ENCODE peak calls at places on chromosomes 16 and 17, in nine cellular contexts. S, Y, J, A, W, F, N, D and G are unnamed samples.

GRCh38 chr17:36591434-36592315 is at the start of gene DHRS11:
- DNase-seq in S (peak; percentile 67), Y (peak; percentile 75), J (peak; percentile 30), A (peak; percentile 95), W (peak; percentile 88), F (peak; percentile 84), N (peak; percentile 53), D (peak; percentile 68), G (no peak)

GRCh38 chr16:65598626-65599025 is 476.8 kb upstream of the CDH11 start:
- DNase-seq in S (no peak), Y (no peak), J (no peak), A (no peak), W (no peak), F (no peak), N (no peak), D (no peak), G (no peak)

GRCh38 chr17:79664925-79665738 is 54.3 kb upstream of the RBFOX3 start:
- DNase-seq in S (peak; percentile 83), Y (no peak), J (no peak), A (no peak), W (peak; percentile 96), F (no peak), N (peak; percentile 72), D (peak; percentile 57), G (peak; percentile 62)

GRCh38 chr16:81003610-81004460 is 2.9 kb downstream of the CMC2 start:
- DNase-seq in S (no peak), Y (peak; percentile 15), J (no peak), A (no peak), W (no peak), F (no peak), N (no peak), D (no peak), G (no peak)

GRCh38 chr17:77487677-77488530 is 347.1 kb downstream of the SEC14L1 start:
- DNase-seq in S (no peak), Y (no peak), J (no peak), A (no peak), W (peak; percentile 61), F (no peak), N (no peak), D (no peak), G (no peak)

GRCh38 chr16:12449795-12450194 is 353.9 kb downstream of the CPPED1 start:
- DNase-seq in S (no peak), Y (no peak), J (no peak), A (no peak), W (peak; percentile 12), F (no peak), N (no peak), D (no peak), G (no peak)

GRCh38 chr17:28372203-28372944 is 880 bp downstream of the SARM1 start:
- DNase-seq in S (no peak), Y (no peak), J (no peak), A (no peak), W (no peak), F (peak; percentile 57), N (no peak), D (no peak), G (no peak)

GRCh38 chr17:80262775-80263244 is 2.2 kb downstream of the RNF213 start:
- DNase-seq in S (no peak), Y (no peak), J (no peak), A (peak; percentile 34), W (no peak), F (no peak), N (no peak), D (no peak), G (no peak)

GRCh38 chr17:48052956-48053757 is 5.0 kb downstream of the NFE2L1 start:
- DNase-seq in S (no peak), Y (no peak), J (peak; percentile 20), A (peak; percentile 32), W (peak; percentile 92), F (no peak), N (peak; percentile 12), D (peak; percentile 80), G (peak; percentile 77)

GRCh38 chr16:74275031-74275636 is 21.5 kb upstream of the PSMD7 start:
- DNase-seq in S (peak; percentile 45), Y (peak; percentile 9), J (no peak), A (peak; percentile 36), W (no peak), F (no peak), N (peak; percentile 45), D (no peak), G (no peak)

GRCh38 chr16:7482596-7483290 is 150.1 kb downstream of the RBFOX1 start:
- DNase-seq in S (no peak), Y (no peak), J (no peak), A (no peak), W (no peak), F (no peak), N (no peak), D (no peak), G (no peak)

GRCh38 chr16:90047714-90048346 is 28.6 kb upstream of the DBNDD1 start:
- DNase-seq in S (no peak), Y (no peak), J (no peak), A (peak; percentile 92), W (no peak), F (no peak), N (no peak), D (no peak), G (no peak)
- H3K27me3 ChIP-seq in S (no peaks in the 10 kb centered on the region), Y (no peaks in the 10 kb centered on the region), J (no peaks in the 10 kb centered on the region), A (no peaks in the 10 kb centered on the region), W (peaks cover 38% of the 10 kb centered on the region), F (peaks cover 9% of the 10 kb centered on the region), N (no peaks in the 10 kb centered on the region), D (no peaks in the 10 kb centered on the region), G (no peaks in the 10 kb centered on the region)

DNA sequence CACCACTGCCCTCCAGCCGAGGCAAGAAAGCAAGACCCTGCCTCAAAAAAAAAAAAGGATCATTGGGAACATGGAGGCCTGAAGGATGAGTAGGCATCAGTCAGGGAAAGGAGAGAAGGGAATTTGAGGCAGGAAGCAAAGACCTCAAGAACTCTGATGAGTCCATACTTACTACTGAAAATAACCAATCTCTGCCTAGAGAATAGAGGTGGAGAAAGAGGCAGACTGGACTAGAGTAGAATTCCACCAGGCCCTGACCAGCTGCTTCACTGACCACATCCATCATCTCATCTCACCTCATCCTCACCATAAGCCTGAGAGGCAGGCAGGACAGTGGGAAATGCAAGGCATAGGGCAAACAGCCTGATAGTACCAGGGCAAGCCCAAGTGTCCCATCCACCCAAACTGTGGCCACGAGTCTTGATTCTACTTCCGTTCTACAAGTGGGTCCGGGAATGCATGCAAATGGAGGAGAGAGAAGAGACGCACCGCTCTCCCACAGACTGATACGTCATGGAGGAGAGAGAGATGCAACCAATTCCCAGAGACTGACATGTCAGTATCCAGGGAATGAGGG is 17.1 kb downstream of the ANKRD11 start:
- DNase-seq in S (no peak), Y (no peak), J (no peak), A (no peak), W (no peak), F (no peak), N (no peak), D (no peak), G (no peak)
- H3K4me1 ChIP-seq in S (peaks cover 59% of the 10 kb centered on the region), Y (no peaks in the 10 kb centered on the region), J (peaks cover 34% of the 10 kb centered on the region), A (peaks cover 23% of the 10 kb centered on the region), W (peaks cover 52% of the 10 kb centered on the region), F (peaks cover 81% of the 10 kb centered on the region), N (peaks cover 75% of the 10 kb centered on the region), D (peaks cover 50% of the 10 kb centered on the region), G (peaks cover 32% of the 10 kb centered on the region)

GRCh38 chr17:39782481-39782880 is 44.7 kb downstream of the GRB7 start:
- DNase-seq in S (peak; percentile 51), Y (no peak), J (no peak), A (no peak), W (no peak), F (no peak), N (peak; percentile 94), D (no peak), G (no peak)

GRCh38 chr17:39782980-39783379 is 45.2 kb downstream of the GRB7 start:
- DNase-seq in S (no peak), Y (no peak), J (no peak), A (no peak), W (no peak), F (no peak), N (peak; percentile 43), D (no peak), G (no peak)

GRCh38 chr17:39781028-39781800 is 43.5 kb downstream of the GRB7 start:
- DNase-seq in S (no peak), Y (peak; percentile 50), J (no peak), A (no peak), W (no peak), F (no peak), N (no peak), D (no peak), G (no peak)

GRCh38 chr17:39777534-39778365 is 40.0 kb downstream of the GRB7 start:
- DNase-seq in S (no peak), Y (peak; percentile 60), J (no peak), A (no peak), W (no peak), F (no peak), N (no peak), D (no peak), G (no peak)

GRCh38 chr17:39781814-39782213 is 44.1 kb downstream of the GRB7 start:
- DNase-seq in S (no peak), Y (no peak), J (no peak), A (no peak), W (no peak), F (no peak), N (no peak), D (no peak), G (no peak)
- H3K27ac ChIP-seq in S (no peak overlapping the region), Y (peak overlapping the region; percentile 54), J (no peak overlapping the region), A (no peak overlapping the region), W (no peak overlapping the region), F (no peak overlapping the region), N (peak overlapping the region; percentile 45), D (no peak overlapping the region), G (no peak overlapping the region)

GRCh38 chr16:82024274-82024673 is 10.8 kb upstream of the HSD17B2 start:
- DNase-seq in S (no peak), Y (no peak), J (no peak), A (no peak), W (no peak), F (no peak), N (no peak), D (no peak), G (no peak)
- H3K27me3 ChIP-seq in S (peaks cover 35% of the 10 kb centered on the region), Y (no peaks in the 10 kb centered on the region), J (no peaks in the 10 kb centered on the region), A (peaks cover 15% of the 10 kb centered on the region), W (no peaks in the 10 kb centered on the region), F (no peaks in the 10 kb centered on the region), N (peaks cover 85% of the 10 kb centered on the region), D (no peaks in the 10 kb centered on the region), G (no peaks in the 10 kb centered on the region)

DNA sequence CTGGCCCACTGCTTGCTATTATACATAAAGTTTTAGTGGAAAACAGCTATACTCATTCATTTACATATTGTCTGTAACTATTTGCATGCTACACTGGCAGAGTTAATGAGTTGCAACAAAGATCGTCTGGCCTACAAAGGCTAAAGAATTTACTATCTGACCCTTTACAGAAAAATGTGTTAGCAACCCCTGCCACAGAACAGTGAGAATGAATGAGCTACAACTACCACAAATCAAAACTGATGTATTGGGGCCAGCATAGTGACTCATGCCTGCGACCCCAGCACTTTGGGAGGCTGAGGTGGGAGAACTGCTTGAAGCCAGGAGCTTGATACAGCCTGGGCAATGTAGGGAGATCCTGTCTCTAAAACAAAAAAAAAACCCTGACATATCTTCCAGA is 92.7 kb downstream of the MYH11 start:
- DNase-seq in S (no peak), Y (no peak), J (no peak), A (no peak), W (no peak), F (no peak), N (no peak), D (no peak), G (no peak)
- H3K4me1 ChIP-seq in S (no peaks in the 10 kb centered on the region), Y (no peaks in the 10 kb centered on the region), J (no peaks in the 10 kb centered on the region), A (no peaks in the 10 kb centered on the region), W (peaks cover 78% of the 10 kb centered on the region), F (no peaks in the 10 kb centered on the region), N (no peaks in the 10 kb centered on the region), D (no peaks in the 10 kb centered on the region), G (peaks cover 8% of the 10 kb centered on the region)